ENCODE peak calls at places on chromosome 15, in seven cellular contexts. P is OCI-LY7; S is CD4-positive, alpha-beta T cell; X is ascending aorta; H is HCT116; Z is breast epithelium; V is left ventricle myocardium inferior. M is an unnamed sample.

GRCh38 chr15:28094732-28095521 is 4.2 kb downstream of the OCA2 start:
- DNase-seq in H (no peak), X (peak; percentile 77), P (no peak), S (no peak), Z (no peak), V (no peak), M (no peak)

GRCh38 chr15:83108266-83109219 is 1.1 kb downstream of the TM6SF1 start:
- DNase-seq in S (no peak), X (peak; percentile 76), V (peak; percentile 56), Z (no peak), H (no peak), P (peak; percentile 93), M (no peak)

GRCh38 chr15:92011611-92012367 is 158.3 kb downstream of the SLCO3A1 start:
- DNase-seq in X (peak; percentile 72), V (no peak), Z (no peak), P (peak; percentile 57), H (no peak), S (no peak), M (peak; percentile 59)

GRCh38 chr15:84752700-84753099 is 4.3 kb downstream of the ZNF592 start:
- DNase-seq in V (no peak), S (no peak), H (no peak), Z (no peak), X (no peak), P (no peak), M (no peak)

GRCh38 chr15:29852201-29852600 is 29.9 kb upstream of the TJP1 start:
- DNase-seq in S (no peak), P (no peak), Z (no peak), X (no peak), V (no peak), H (no peak), M (no peak)

GRCh38 chr15:90956551-90957104 is 1.9 kb downstream of the RCCD1 start:
- DNase-seq in Z (peak; percentile 74), V (peak; percentile 80), P (peak; percentile 70), X (peak; percentile 88), S (peak; percentile 52), H (no peak), M (peak; percentile 88)

GRCh38 chr15:58852347-58852746 is 81.1 kb downstream of the SLTM start:
- DNase-seq in Z (no peak), H (no peak), P (peak; percentile 8), X (no peak), V (no peak), S (no peak), M (no peak)

GRCh38 chr15:100311829-100312228 is 29.9 kb downstream of the ADAMTS17 start:
- DNase-seq in H (no peak), X (no peak), P (no peak), V (no peak), Z (no peak), S (no peak), M (no peak)

GRCh38 chr15:40307421-40308165 is at the start of gene PLCB2:
- DNase-seq in P (peak; percentile 18), X (no peak), V (peak; percentile 44), Z (no peak), H (no peak), S (peak; percentile 52), M (no peak)

GRCh38 chr15:44300567-44300966 is 12.0 kb downstream of the GOLM2 start:
- DNase-seq in P (peak; percentile 25), S (no peak), Z (no peak), V (no peak), X (no peak), H (no peak), M (no peak)

GRCh38 chr15:37789881-37790280 is 144.6 kb upstream of the TMCO5A start:
- DNase-seq in Z (no peak), H (no peak), P (no peak), V (no peak), X (no peak), S (no peak), M (peak; percentile 56)

GRCh38 chr15:27341780-27342343 is 370.9 kb downstream of the GABRG3 start:
- DNase-seq in X (no peak), P (no peak), H (no peak), S (no peak), Z (no peak), V (no peak), M (no peak)

GRCh38 chr15:41607033-41607432 is 48.0 kb downstream of the TYRO3 start:
- DNase-seq in H (no peak), Z (no peak), V (no peak), X (no peak), S (no peak), P (no peak), M (peak; percentile 52)

GRCh38 chr15:41603411-41603935 is 44.5 kb downstream of the TYRO3 start:
- DNase-seq in S (no peak), P (no peak), H (no peak), Z (no peak), V (no peak), X (no peak), M (no peak)

GRCh38 chr15:41609123-41609522 is 50.1 kb downstream of the TYRO3 start:
- DNase-seq in P (no peak), V (no peak), S (no peak), H (no peak), Z (no peak), X (no peak), M (no peak)

GRCh38 chr15:41603941-41604660 is 45.1 kb downstream of the TYRO3 start:
- DNase-seq in H (peak; percentile 70), V (peak; percentile 46), X (peak; percentile 81), P (peak; percentile 64), Z (peak; percentile 60), S (peak; percentile 41), M (peak; percentile 67)

GRCh38 chr15:41605566-41605965 is 46.6 kb downstream of the TYRO3 start:
- DNase-seq in S (no peak), V (no peak), Z (no peak), P (no peak), H (no peak), X (no peak), M (no peak)
- H3K27ac ChIP-seq in S (no peak overlapping the region), V (no peak overlapping the region), Z (no peak overlapping the region), P (no peak overlapping the region), H (no peak overlapping the region), X (no peak overlapping the region), M (no peak overlapping the region)

DNA sequence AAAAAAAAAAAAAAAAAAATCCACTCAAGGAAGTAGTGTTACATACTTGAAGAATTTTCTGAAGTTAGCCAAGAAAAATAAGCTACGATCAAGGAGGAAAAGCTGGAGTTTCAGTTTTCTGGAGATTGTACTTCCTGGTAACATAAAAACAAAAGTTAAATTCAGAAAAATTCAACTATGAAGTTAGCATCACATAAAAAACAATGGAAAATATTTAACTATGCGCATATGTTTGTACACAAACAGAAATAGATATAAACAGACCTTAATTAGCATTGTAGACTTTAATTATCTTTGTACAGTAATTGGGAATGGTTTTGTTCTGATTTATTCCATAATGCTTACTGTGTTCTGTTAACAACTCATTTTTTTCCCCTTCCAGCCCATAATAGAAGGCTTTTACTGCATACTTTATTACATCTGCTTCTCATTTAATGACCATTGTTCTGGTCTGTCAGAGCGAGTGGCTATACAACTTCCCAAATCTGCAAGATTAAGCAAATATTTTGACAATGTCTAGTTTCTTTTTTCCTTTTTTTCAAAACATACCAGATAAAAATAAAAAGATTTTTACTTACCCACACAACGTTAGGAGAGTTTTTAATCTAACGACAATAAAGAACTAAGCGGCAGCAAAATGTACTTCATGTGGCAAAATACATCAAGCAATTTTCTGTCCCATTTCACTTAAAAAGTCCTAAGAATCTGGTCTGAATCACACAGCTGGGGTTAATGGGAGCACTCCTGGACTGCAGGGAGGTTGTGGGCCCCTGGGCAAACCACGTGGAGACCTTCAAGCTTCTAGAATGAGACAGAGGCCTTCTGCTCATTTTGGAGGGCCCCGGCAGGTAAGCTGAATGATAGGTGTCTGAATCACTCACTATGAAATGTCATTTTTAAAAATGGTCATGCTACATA is 194.1 kb downstream of the RORA start:
- DNase-seq in X (no peak), H (no peak), S (no peak), P (no peak), V (no peak), Z (no peak), M (no peak)
- TF ChIP-seq CTCF in X (no peak), H (no peak), S (no peak), P (no peak), V (no peak), Z (no peak), M (no peak)

DNA sequence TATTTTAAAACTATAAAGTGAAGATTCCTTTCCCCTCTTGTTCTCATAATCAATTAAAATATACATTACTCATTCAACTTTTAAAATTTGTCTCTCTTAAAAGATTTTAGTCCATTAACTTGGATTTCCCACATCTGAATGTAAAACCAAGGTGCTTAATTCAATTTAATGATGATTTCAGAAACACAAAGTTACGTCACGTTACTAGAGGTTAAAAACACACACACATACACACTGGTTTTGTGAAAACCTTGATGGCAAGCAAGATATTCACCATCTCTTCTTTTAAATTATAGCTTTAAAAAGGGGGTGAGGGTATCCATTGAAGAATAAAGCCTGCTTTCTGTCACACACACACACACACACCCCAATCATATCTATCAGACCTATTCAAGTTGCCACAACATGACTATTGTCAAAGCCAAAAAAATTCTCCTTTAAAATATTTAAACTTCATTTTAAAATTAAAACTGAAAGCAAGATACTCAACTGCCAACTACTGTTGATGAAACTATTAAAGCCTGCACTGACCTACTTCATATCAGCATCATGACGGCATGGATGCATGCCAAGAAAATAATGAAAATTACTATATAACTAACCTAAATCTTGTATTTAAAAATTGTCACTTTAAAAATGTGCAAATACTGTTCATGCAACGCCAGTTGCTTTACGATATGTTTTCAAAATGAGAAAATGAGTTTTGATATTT is 2.1 kb downstream of the RFX7 start:
- DNase-seq in H (no peak), V (no peak), Z (no peak), P (peak; percentile 23), S (no peak), X (no peak), M (no peak)
- H3K27ac ChIP-seq in H (no peak overlapping the region), V (no peak overlapping the region), Z (no peak overlapping the region), P (peak overlapping the region; percentile 26), S (no peak overlapping the region), X (no peak overlapping the region), M (no peak overlapping the region)

GRCh38 chr15:65896231-65896630 is 26.9 kb downstream of the RAB11A start:
- DNase-seq in P (no peak), X (no peak), H (no peak), V (no peak), S (no peak), Z (no peak), M (no peak)
- TF ChIP-seq CTCF in P (no peak), X (no peak), H (no peak), V (no peak), S (no peak), Z (no peak), M (no peak)

DNA sequence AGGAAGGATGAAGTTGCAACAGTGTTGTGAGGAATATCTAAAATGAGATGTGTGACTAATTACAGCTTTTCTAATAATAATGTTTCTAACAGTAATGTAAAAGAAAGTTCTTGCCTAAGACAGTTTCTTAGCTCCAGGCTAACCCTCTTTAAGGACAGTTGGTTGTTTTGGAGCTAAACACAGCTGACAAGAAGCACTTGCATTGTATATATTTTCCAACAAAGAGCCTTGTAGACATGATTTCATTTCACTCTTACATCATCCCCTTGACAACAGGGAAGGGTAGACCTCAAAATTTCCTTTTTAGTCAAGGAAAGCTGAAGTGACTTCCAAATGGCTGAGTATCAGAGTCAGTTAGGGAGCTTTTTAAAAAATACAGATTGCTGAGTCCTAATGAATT is 4.0 kb downstream of the ARID3B start:
- DNase-seq in H (no peak), X (no peak), P (no peak), S (no peak), V (no peak), Z (no peak), M (no peak)
- H3K27ac ChIP-seq in H (no peak overlapping the region), X (no peak overlapping the region), P (no peak overlapping the region), S (no peak overlapping the region), V (no peak overlapping the region), Z (no peak overlapping the region), M (no peak overlapping the region)